ENCODE peak calls at places on chromosomes 6 and 20, in six cellular contexts. K is heart left ventricle, M is body of pancreas, T is IMR-90, D is K562, Y is upper lobe of left lung. C is an unnamed sample.

GRCh38 chr6:111228094-111228493 is 140.8 kb downstream of the SLC16A10 start:
- ATAC-seq in K (no peak), M (peak), T (peak), D (no peak), Y (no peak), C (no peak)

GRCh38 chr6:139679516-139680179 is 305.2 kb upstream of the CITED2 start:
- ATAC-seq in K (no peak), M (no peak), T (peak), D (no peak), Y (no peak), C (no peak)

GRCh38 chr6:609905-610304 is 47.0 kb downstream of the HUS1B start:
- ATAC-seq in K (no peak), M (no peak), T (no peak), D (no peak), Y (no peak), C (no peak)

GRCh38 chr20:17798601-17799000 is 98.8 kb downstream of the BANF2 start:
- ATAC-seq in K (no peak), M (no peak), T (no peak), D (no peak), Y (no peak), C (no peak)

GRCh38 chr6:131946404-131946991 is 4.7 kb downstream of the CCN2 start:
- ATAC-seq in K (no peak), M (no peak), T (no peak), D (no peak), Y (no peak), C (peak)

GRCh38 chr6:126696921-126697693 is 357.2 kb downstream of the CENPW start:
- ATAC-seq in K (no peak), M (no peak), T (no peak), D (no peak), Y (no peak), C (no peak)

GRCh38 chr6:36336779-36337194 is at the start of gene BNIP5:
- ATAC-seq in K (no peak), M (no peak), T (no peak), D (no peak), Y (no peak), C (no peak)

GRCh38 chr6:14118091-14118439 is 493 bp downstream of the CD83 start:
- ATAC-seq in K (no peak), M (peak), T (no peak), D (no peak), Y (peak), C (no peak)

GRCh38 chr6:168127384-168127868 is 48.4 kb upstream of the FRMD1 start:
- ATAC-seq in K (peak), M (no peak), T (no peak), D (no peak), Y (no peak), C (no peak)

GRCh38 chr6:45625191-45625664 is 247.5 kb upstream of the SUPT3H start:
- ATAC-seq in K (no peak), M (no peak), T (peak), D (no peak), Y (no peak), C (no peak)

GRCh38 chr20:46408281-46408731 is 1.9 kb upstream of the ELMO2 start:
- ATAC-seq in K (no peak), M (no peak), T (no peak), D (no peak), Y (no peak), C (no peak)

GRCh38 chr6:12595161-12595792 is 121.3 kb upstream of the PHACTR1 start:
- ATAC-seq in K (peak), M (peak), T (peak), D (no peak), Y (no peak), C (peak)

GRCh38 chr6:14696367-14696766 is 549.5 kb upstream of the JARID2 start:
- ATAC-seq in K (no peak), M (no peak), T (peak), D (no peak), Y (no peak), C (no peak)

GRCh38 chr20:5652626-5653573 is 97.3 kb upstream of the SHLD1 start:
- ATAC-seq in K (no peak), M (no peak), T (peak), D (no peak), Y (peak), C (no peak)

GRCh38 chr6:122214605-122215318 is 184.7 kb upstream of the HSF2 start:
- ATAC-seq in K (no peak), M (no peak), T (no peak), D (no peak), Y (no peak), C (no peak)

GRCh38 chr20:32792316-32792715 is 27.4 kb upstream of the MAPRE1 start:
- ATAC-seq in K (peak), M (no peak), T (peak), D (no peak), Y (peak), C (no peak)

GRCh38 chr20:10651227-10651990 is 22.4 kb downstream of the JAG1 start:
- ATAC-seq in K (peak), M (no peak), T (no peak), D (peak), Y (no peak), C (peak)

GRCh38 chr6:165776699-165777098 is 113.7 kb upstream of the PDE10A start:
- ATAC-seq in K (no peak), M (no peak), T (no peak), D (no peak), Y (no peak), C (no peak)

GRCh38 chr6:8857160-8857559 is 421.8 kb upstream of the SLC35B3 start:
- ATAC-seq in K (peak), M (no peak), T (no peak), D (no peak), Y (no peak), C (no peak)

GRCh38 chr20:53622247-53623114 is 28.8 kb upstream of the ZNF217 start:
- ATAC-seq in K (no peak), M (peak), T (no peak), D (peak), Y (no peak), C (no peak)

GRCh38 chr6:31158863-31159855 is 770 bp downstream of the TCF19 start:
- ATAC-seq in K (no peak), M (no peak), T (peak), D (peak), Y (no peak), C (no peak)

GRCh38 chr6:121055572-121056163 is 278.6 kb downstream of the TBC1D32 start:
- ATAC-seq in K (peak), M (peak), T (peak), D (peak), Y (no peak), C (peak)

GRCh38 chr6:109471105-109471810 is 11.8 kb downstream of the ZBTB24 start:
- ATAC-seq in K (no peak), M (no peak), T (no peak), D (no peak), Y (no peak), C (no peak)

GRCh38 chr20:3911956-3912355 is 22.8 kb downstream of the PANK2 start:
- ATAC-seq in K (no peak), M (no peak), T (no peak), D (peak), Y (peak), C (no peak)

GRCh38 chr6:123215211-123215610 is 219.2 kb downstream of the CLVS2 start:
- ATAC-seq in K (no peak), M (no peak), T (no peak), D (no peak), Y (no peak), C (no peak)

GRCh38 chr6:73901986-73902385 is 206.0 kb downstream of the CD109 start:
- ATAC-seq in K (no peak), M (no peak), T (no peak), D (no peak), Y (no peak), C (no peak)

GRCh38 chr6:78502386-78502887 is 364.9 kb upstream of the IRAK1BP1 start:
- ATAC-seq in K (no peak), M (no peak), T (no peak), D (no peak), Y (no peak), C (no peak)

DNA sequence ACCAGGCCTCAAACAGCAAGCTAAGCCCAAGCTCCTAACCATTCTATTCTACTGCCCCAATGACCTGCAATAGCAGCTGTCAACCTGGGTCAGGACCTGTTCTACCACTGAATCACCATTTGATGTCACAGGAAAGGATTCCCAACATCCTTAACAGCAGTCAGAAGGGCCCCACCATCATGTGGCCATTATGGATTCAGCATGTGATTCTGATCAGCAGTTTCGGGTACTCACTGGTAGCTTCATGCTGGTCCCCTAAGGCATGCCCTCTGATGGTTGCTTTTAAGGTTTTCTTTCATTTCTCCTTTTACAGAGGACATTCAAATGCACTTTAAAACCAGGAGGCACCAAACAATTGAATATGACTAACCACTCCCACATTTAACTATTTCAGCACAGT is 37.3 kb upstream of the MAP7 start:
- ATAC-seq in K (no peak), M (no peak), T (no peak), D (no peak), Y (no peak), C (no peak)
- H3K27ac ChIP-seq in K (peak), M (no peak), T (peak), D (no peak), Y (peak), C (peak)

GRCh38 chr6:11368760-11369159 is 136.3 kb upstream of the NEDD9 start:
- ATAC-seq in K (no peak), M (no peak), T (no peak), D (no peak), Y (no peak), C (no peak)

GRCh38 chr6:11368264-11368663 is 135.8 kb upstream of the NEDD9 start:
- ATAC-seq in K (no peak), M (no peak), T (no peak), D (no peak), Y (no peak), C (no peak)

GRCh38 chr6:11366183-11366933 is 133.9 kb upstream of the NEDD9 start:
- ATAC-seq in K (no peak), M (no peak), T (no peak), D (no peak), Y (no peak), C (no peak)

GRCh38 chr6:11367638-11368199 is 135.3 kb upstream of the NEDD9 start:
- ATAC-seq in K (no peak), M (peak), T (no peak), D (no peak), Y (no peak), C (no peak)

DNA sequence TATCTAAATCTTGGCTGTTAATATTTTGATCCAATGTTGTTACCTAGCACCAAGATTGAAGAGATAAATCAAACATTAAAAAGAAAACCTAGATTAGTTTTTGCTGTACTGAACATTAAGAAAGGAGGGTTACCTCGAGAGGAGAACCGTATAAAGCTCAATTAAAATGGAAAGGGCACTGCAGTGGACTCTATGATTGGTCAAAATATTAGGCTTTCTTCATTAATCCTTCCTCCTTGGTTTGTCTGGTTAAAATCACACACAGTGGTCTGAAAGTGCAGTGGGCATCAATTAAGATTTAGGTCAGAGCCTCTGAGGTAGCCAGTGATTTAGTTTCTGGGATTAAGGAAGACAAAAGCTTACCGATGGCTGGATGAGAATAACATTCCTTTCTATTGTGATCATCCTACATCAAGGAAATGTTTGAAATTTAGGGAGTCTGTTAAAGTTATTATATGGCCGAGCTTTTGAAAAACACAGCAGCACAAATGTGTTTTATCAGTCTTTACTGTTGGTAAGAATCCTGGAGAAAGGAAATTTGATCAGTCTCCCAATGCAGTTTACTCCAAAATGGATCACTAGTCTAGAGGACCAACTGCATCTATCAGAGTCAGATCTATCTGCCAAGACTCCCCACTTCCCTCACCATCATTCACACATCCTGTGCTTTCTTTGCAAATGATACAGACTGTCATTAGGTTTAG is 134.6 kb upstream of the NEDD9 start:
- ATAC-seq in K (peak), M (peak), T (no peak), D (no peak), Y (no peak), C (no peak)
- H3K4me3 ChIP-seq in K (no peak), M (no peak), T (no peak), D (no peak), Y (no peak), C (no peak)

GRCh38 chr20:2103454-2104153 is 2.0 kb downstream of the STK35 start:
- ATAC-seq in K (no peak), M (no peak), T (no peak), D (peak), Y (no peak), C (no peak)

GRCh38 chr20:2104236-2104635 is 2.6 kb downstream of the STK35 start:
- ATAC-seq in K (no peak), M (no peak), T (no peak), D (no peak), Y (no peak), C (no peak)

GRCh38 chr20:2101057-2101934 is at the start of gene STK35:
- ATAC-seq in K (peak), M (peak), T (peak), D (peak), Y (peak), C (peak)

GRCh38 chr20:2101935-2102584 is 433 bp downstream of the STK35 start:
- ATAC-seq in K (peak), M (peak), T (peak), D (peak), Y (peak), C (peak)

GRCh38 chr20:2102585-2103453 is 1.2 kb downstream of the STK35 start:
- ATAC-seq in K (peak), M (peak), T (peak), D (peak), Y (peak), C (peak)
- TF ChIP-seq POLR2A in K (no peak), M (peak), T (peak), D (peak), Y (peak), C (peak)

GRCh38 chr6:68967549-68968300 is 332.6 kb downstream of the ADGRB3 start:
- ATAC-seq in K (peak), M (peak), T (peak), D (peak), Y (peak), C (no peak)
- H3K27ac ChIP-seq in K (no peak), M (no peak), T (no peak), D (peak), Y (no peak), C (no peak)

GRCh38 chr6:83517500-83517899 is 5.2 kb downstream of the PRSS35 start:
- ATAC-seq in K (no peak), M (no peak), T (no peak), D (no peak), Y (no peak), C (no peak)

GRCh38 chr6:83518946-83519489 is 6.7 kb downstream of the PRSS35 start:
- ATAC-seq in K (no peak), M (no peak), T (peak), D (no peak), Y (no peak), C (no peak)

GRCh38 chr6:83511901-83512681 is at the start of gene PRSS35:
- ATAC-seq in K (peak), M (peak), T (peak), D (peak), Y (peak), C (peak)

GRCh38 chr6:83509416-83509815 is 2.9 kb upstream of the PRSS35 start:
- ATAC-seq in K (no peak), M (no peak), T (no peak), D (no peak), Y (no peak), C (no peak)

GRCh38 chr6:83514877-83515466 is 2.6 kb downstream of the PRSS35 start:
- ATAC-seq in K (no peak), M (peak), T (peak), D (peak), Y (no peak), C (no peak)
- H3K4me3 ChIP-seq in K (no peak), M (no peak), T (no peak), D (no peak), Y (no peak), C (no peak)